ENCODE peak calls at places on chromosomes 11 and 22, in five cellular contexts. V is IMR-90, E is K562, L is HepG2, J is GM12878. S is an unnamed sample. For H4K20me1, the result is how much of the 10 kb centered on the place peaks cover.

GRCh38 chr11:10405858-10406592 is 49.0 kb upstream of the AMPD3 start:
- DNase-seq in J (peak), V (peak), L (peak), E (peak), S (peak)

GRCh38 chr11:1301220-1302000 is 8.0 kb downstream of the TOLLIP start:
- DNase-seq in J (no peak), L (no peak), E (no peak), V (no peak), S (no peak)

GRCh38 chr11:42770444-42771065 is 541.2 kb upstream of the API5 start:
- DNase-seq in V (no peak), E (peak), L (peak), J (no peak), S (peak)

GRCh38 chr11:111305403-111305802 is 7.1 kb downstream of the POU2AF3 start:
- DNase-seq in L (no peak), V (no peak), E (no peak), J (no peak), S (no peak)

GRCh38 chr11:16346975-16347374 is 9.4 kb downstream of the SOX6 start:
- DNase-seq in E (no peak), L (no peak), J (no peak), V (peak), S (no peak)

GRCh38 chr11:18802381-18803257 is 11.0 kb upstream of the PTPN5 start:
- DNase-seq in V (peak), L (peak), J (peak), E (peak), S (peak)

GRCh38 chr22:49295465-49295743 is 532.3 kb downstream of the BRD1 start:
- DNase-seq in E (no peak), J (no peak), V (no peak), L (no peak), S (no peak)

GRCh38 chr22:40673017-40673416 is 6.3 kb upstream of the MCHR1 start:
- DNase-seq in J (no peak), E (no peak), L (no peak), V (no peak), S (no peak)

GRCh38 chr22:37049224-37049623 is 2.3 kb upstream of the KCTD17 start:
- DNase-seq in E (no peak), J (no peak), V (no peak), L (no peak), S (no peak)

GRCh38 chr11:115207166-115207591 is 297.0 kb downstream of the CADM1 start:
- DNase-seq in J (no peak), E (no peak), V (no peak), L (peak), S (no peak)

GRCh38 chr11:34583818-34584217 is 37.1 kb upstream of the EHF start:
- DNase-seq in L (no peak), V (no peak), J (no peak), E (no peak), S (no peak)

GRCh38 chr11:72634472-72635095 is 39.6 kb downstream of the PDE2A start:
- DNase-seq in L (no peak), E (no peak), J (no peak), V (no peak), S (no peak)

GRCh38 chr11:64661146-64661545 is 61.9 kb downstream of the NRXN2 start:
- DNase-seq in L (no peak), V (peak), J (no peak), E (no peak), S (no peak)

GRCh38 chr22:39068033-39068785 is 8.9 kb upstream of the APOBEC3G start:
- DNase-seq in L (no peak), V (no peak), J (no peak), E (no peak), S (no peak)

GRCh38 chr11:74822187-74822586 is 73.5 kb downstream of the RNF169 start:
- DNase-seq in E (no peak), J (no peak), V (peak), L (no peak), S (no peak)

GRCh38 chr11:64590763-64591221 is at the start of gene SLC22A12:
- DNase-seq in L (no peak), V (no peak), J (no peak), E (no peak), S (no peak)

GRCh38 chr11:108873938-108874337 is 209.1 kb downstream of the DDX10 start:
- DNase-seq in L (no peak), E (no peak), J (no peak), V (no peak), S (no peak)

GRCh38 chr11:66971483-66971882 is 3.6 kb upstream of the C11orf86 start:
- DNase-seq in E (no peak), V (no peak), L (no peak), J (no peak), S (no peak)

GRCh38 chr11:34522188-34522587 is 8.6 kb upstream of the ELF5 start:
- DNase-seq in L (no peak), V (no peak), J (no peak), E (no peak), S (no peak)

GRCh38 chr11:113251281-113251680 is 63.1 kb upstream of the TTC12 start:
- DNase-seq in J (no peak), V (no peak), E (no peak), L (no peak), S (no peak)

GRCh38 chr11:113247231-113247630 is 67.2 kb upstream of the TTC12 start:
- DNase-seq in E (no peak), J (no peak), L (no peak), V (no peak), S (no peak)

GRCh38 chr11:113249491-113249763 is 65.0 kb upstream of the TTC12 start:
- DNase-seq in J (no peak), V (no peak), E (no peak), L (no peak), S (no peak)

GRCh38 chr11:113249786-113250185 is 64.6 kb upstream of the TTC12 start:
- DNase-seq in L (no peak), J (no peak), E (no peak), V (no peak), S (no peak)

DNA sequence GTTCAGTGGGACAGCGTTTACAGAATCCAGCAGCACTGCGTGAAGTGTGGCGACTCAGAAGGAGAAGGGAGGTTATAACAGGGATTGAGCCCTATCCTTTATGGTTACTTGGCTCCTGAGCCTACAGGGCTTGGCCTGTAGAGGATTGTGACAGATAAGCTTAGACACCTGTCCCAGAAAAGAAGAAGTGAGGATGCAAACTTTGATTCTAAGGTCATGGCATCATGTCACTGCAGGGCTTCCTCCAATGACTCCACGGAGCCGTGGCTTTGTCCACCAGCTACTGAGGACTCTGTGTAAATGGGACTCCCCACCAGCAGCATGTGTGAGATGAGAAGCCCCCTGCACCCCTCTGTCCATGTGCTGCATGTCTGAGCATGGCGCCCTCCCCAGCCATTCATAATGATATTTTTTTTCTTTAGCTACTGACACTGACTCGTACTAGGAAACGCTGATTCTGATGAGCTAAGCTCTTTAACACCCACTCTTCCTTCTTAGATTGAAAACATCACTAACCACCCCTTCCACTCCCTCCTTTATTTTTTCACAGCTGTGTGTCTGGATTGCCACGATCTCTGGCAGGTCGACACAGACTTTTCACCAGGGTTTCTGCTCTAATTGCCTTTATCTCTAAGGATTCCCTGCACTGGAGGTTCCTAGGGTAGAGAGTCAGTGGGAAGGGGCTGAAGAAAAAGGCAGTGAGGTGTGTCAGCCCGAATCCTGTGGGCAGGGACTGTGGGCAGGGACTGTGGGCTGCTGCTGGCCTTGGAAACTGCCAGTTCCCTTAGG is 65.5 kb upstream of the TTC12 start:
- DNase-seq in L (no peak), J (no peak), V (no peak), E (no peak), S (no peak)
- TF ChIP-seq MXI1 in L (no peak), J (no peak), V (no peak), E (no peak), S (no peak)

GRCh38 chr22:42904049-42904448 is 47.0 kb upstream of the ARFGAP3 start:
- DNase-seq in E (no peak), L (no peak), J (no peak), V (no peak), S (no peak)

GRCh38 chr22:42906605-42907338 is 49.7 kb upstream of the ARFGAP3 start:
- DNase-seq in L (no peak), J (no peak), E (no peak), V (peak), S (no peak)

GRCh38 chr22:42907404-42908081 is 50.5 kb upstream of the ARFGAP3 start:
- DNase-seq in V (no peak), E (no peak), J (no peak), L (no peak), S (no peak)

GRCh38 chr22:42905217-42905616 is 48.1 kb upstream of the ARFGAP3 start:
- DNase-seq in E (no peak), J (no peak), V (no peak), L (no peak), S (no peak)

DNA sequence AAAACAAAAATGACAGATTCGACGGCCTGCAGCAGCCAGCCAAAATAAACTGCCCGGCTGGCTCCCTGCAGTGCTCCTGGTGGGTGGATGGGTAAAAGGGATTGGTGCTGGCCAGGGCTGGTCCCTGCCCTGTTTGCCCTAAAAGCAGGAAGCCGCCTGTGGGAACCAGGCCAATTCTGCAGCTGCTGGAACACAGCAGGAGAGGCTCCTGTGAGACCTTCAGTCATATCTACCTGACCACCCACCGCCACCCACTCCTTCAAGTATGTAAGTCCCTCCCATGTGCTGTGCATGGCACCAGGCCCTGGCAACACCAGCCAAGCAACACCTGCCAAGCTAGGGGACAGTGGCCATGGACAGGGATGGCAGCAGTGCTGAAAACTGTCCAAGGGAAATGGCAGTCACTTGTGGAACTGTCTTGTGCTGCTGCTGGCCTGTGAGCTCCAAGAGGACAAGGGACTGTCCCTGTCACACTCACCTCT is 48.7 kb upstream of the ARFGAP3 start:
- DNase-seq in L (no peak), V (no peak), E (no peak), J (no peak), S (peak)
- H4K20me1 ChIP-seq in L (under half), V (half or more), E (under half), J (under half), S (under half)

GRCh38 chr22:23452231-23453010 is 127.7 kb downstream of the IGLL1 start:
- DNase-seq in V (no peak), E (no peak), J (no peak), L (no peak), S (no peak)
- TF ChIP-seq CTCF in V (no peak), E (no peak), J (no peak), L (no peak), S (no peak)

DNA sequence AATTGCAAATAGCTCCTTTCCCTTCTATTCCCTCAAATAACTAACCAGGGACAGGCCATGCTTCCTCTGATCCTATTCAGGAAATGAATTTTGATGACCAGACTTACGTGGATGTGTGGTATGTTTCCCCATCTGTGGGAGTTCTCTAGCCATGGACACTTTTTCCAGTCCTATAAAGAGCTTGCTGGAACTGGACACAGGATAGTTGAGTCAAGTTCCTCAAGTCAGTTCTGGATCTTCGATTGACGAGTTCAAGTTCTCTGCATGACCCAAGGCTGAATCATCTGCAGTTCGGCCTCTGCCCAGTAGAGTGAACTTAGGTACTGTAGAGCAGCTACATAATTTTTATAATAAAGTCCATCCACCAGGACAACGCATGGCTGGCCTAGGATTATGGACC is 52.7 kb upstream of the CCND1 start:
- DNase-seq in E (no peak), V (peak), J (no peak), L (peak), S (no peak)
- TF ChIP-seq MXI1 in E (no peak), V (no peak), J (no peak), L (no peak), S (no peak)

DNA sequence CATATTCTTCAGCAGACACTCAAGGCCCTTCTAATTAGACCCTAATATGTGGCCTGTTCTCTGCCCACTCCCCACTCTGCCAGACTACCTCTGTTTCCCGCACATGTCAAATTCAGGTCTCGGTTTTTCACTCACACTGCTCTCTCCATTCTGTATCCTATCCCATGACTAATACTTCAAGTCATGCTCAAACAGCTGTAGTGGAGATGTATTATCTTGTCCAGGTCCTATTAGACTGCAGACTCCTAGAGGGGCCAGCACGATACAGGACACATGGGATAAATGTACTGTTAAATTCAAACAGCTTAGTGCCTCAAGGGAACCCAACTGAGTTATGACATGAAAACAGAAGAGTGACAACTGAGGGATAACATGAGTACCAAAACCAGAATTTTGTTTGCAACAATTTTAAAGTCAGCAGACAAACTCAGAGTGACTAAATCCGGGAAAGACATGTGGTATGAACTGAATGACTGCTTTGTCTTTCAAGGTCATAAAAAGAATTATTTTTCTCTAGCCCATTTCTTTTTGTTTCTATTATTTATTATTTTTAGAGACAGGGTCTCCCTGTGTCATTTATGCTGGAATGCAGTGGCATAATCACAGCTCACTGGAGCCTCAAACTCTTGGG is 20.5 kb downstream of the ATP6V1E1 start:
- DNase-seq in L (no peak), V (peak), E (no peak), J (no peak), S (no peak)
- H4K20me1 ChIP-seq in L (under half), V (under half), E (under half), J (under half), S (under half)

GRCh38 chr11:61892085-61892370 is 683 bp upstream of the FADS3 start:
- DNase-seq in J (no peak), V (no peak), E (no peak), L (no peak), S (no peak)
- TF ChIP-seq CTCF in J (no peak), V (no peak), E (no peak), L (no peak), S (no peak)

DNA sequence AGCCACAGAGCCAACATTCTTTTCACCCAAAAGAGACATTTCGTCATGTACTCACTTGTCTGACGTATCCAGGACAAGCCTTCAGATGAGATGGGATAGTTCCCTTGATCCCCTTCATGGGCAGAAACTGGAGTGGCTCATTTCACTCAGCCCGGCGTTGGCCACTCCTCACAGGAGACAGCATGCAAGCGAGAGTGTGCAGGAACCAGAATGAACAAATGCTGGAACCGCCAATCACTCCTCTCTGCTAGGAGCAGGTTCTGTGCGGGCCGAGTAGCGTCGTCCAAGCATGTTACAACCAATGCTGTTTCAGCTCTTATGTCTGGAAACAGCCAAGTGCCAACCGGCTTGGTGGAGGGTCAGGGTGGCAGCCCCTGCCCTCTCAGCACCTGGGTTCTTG is 56.7 kb upstream of the GNAZ start:
- DNase-seq in E (no peak), V (no peak), J (no peak), L (no peak), S (no peak)
- TF ChIP-seq MXI1 in E (no peak), V (no peak), J (no peak), L (no peak), S (no peak)